ENCODE peak calls at places on chromosomes 3 and 15, in eight cellular contexts. A is mammary epithelial cell, B is IMR-90, J is left lung, I is K562, X is ovary, Q is neural progenitor cell, U is right cardiac atrium. L is an unnamed sample. For H3K4me1 and H3K27me3, the result is how much of the 10 kb centered on the place peaks cover.

GRCh38 chr15:71444866-71445590 is 329.8 kb downstream of the THSD4 start:
- DNase-seq in A (peak), B (peak), J (no peak), I (no peak), X (no peak), Q (no peak), U (no peak), L (peak)

GRCh38 chr15:80727196-80727595 is 32.1 kb downstream of the ABHD17C start:
- DNase-seq in A (no peak), B (peak), J (no peak), I (no peak), X (no peak), Q (no peak), U (no peak), L (no peak)

GRCh38 chr3:197487911-197488391 is 67.8 kb downstream of the BDH1 start:
- DNase-seq in A (peak), B (peak), J (no peak), I (no peak), X (no peak), Q (no peak), U (peak), L (peak)

GRCh38 chr15:50463423-50464358 is 39.5 kb downstream of the USP8 start:
- DNase-seq in A (no peak), B (peak), J (no peak), I (no peak), X (no peak), Q (no peak), U (no peak), L (no peak)

GRCh38 chr3:26438325-26438940 is 184.1 kb upstream of the LRRC3B start:
- DNase-seq in A (peak), B (no peak), J (no peak), I (no peak), X (no peak), Q (no peak), U (no peak), L (peak)

GRCh38 chr15:67076147-67076843 is 10.9 kb downstream of the SMAD3 start:
- DNase-seq in A (peak), B (peak), J (no peak), I (peak), X (no peak), Q (no peak), U (no peak), L (peak)

GRCh38 chr3:99872633-99873254 is 55.1 kb downstream of the CMSS1 start:
- DNase-seq in A (no peak), B (no peak), J (no peak), I (no peak), X (no peak), Q (no peak), U (no peak), L (no peak)

GRCh38 chr3:84724877-84725276 is 233.9 kb upstream of the CADM2 start:
- DNase-seq in A (peak), B (no peak), J (no peak), I (no peak), X (no peak), Q (no peak), U (no peak), L (peak)

GRCh38 chr15:74201656-74202420 is 749 bp downstream of the STRA6 start:
- DNase-seq in A (peak), B (no peak), J (peak), I (no peak), X (no peak), Q (no peak), U (peak), L (peak)

GRCh38 chr3:42022355-42022754 is 60.5 kb upstream of the ULK4 start:
- DNase-seq in A (no peak), B (no peak), J (no peak), I (no peak), X (no peak), Q (no peak), U (no peak), L (no peak)

GRCh38 chr3:10195692-10196091 is 31.0 kb downstream of the IRAK2 start:
- DNase-seq in A (no peak), B (no peak), J (no peak), I (peak), X (no peak), Q (no peak), U (no peak), L (no peak)
- H3K4me1 ChIP-seq in A (half or more), B (under half), J (under half), I (half or more), X (under half), Q (under half), U (under half), L (under half)

DNA sequence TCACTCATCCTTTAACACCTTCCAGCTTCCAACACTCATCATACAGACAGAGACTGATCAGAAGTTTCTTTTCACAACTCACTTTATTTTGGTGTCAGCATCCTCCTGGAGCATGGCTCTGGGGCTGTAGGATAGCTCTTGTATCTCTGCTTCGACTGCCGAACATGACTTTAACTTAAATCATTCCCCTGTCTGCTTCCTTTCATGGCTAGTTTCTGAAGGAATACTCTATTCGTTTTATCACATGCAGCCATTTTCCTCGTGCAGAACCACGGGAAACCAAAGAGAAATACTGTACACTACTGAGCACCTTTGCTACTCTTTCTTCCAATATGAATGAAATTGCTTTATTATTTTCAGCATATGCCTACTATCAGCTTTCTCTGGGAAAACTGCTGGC is 2.1 kb upstream of the TMOD2 start:
- DNase-seq in A (no peak), B (no peak), J (no peak), I (no peak), X (no peak), Q (no peak), U (no peak), L (no peak)
- H3K27me3 ChIP-seq in A (under half), B (under half), J (under half), I (under half), X (under half), Q (half or more), U (under half), L (under half)

GRCh38 chr15:34802371-34802770 is 7.0 kb upstream of the ACTC1 start:
- DNase-seq in A (no peak), B (no peak), J (no peak), I (no peak), X (no peak), Q (no peak), U (no peak), L (no peak)

GRCh38 chr15:34802803-34803395 is 7.5 kb upstream of the ACTC1 start:
- DNase-seq in A (peak), B (no peak), J (no peak), I (no peak), X (no peak), Q (no peak), U (no peak), L (peak)

GRCh38 chr15:34796847-34797246 is 1.5 kb upstream of the ACTC1 start:
- DNase-seq in A (no peak), B (no peak), J (no peak), I (no peak), X (no peak), Q (no peak), U (peak), L (no peak)

GRCh38 chr15:34799149-34799824 is 3.9 kb upstream of the ACTC1 start:
- DNase-seq in A (no peak), B (no peak), J (peak), I (peak), X (peak), Q (peak), U (peak), L (no peak)

GRCh38 chr15:34799825-34800168 is 4.4 kb upstream of the ACTC1 start:
- DNase-seq in A (no peak), B (no peak), J (no peak), I (no peak), X (no peak), Q (no peak), U (no peak), L (no peak)
- H3K27ac ChIP-seq in A (no peak), B (no peak), J (no peak), I (no peak), X (no peak), Q (no peak), U (peak), L (no peak)

DNA sequence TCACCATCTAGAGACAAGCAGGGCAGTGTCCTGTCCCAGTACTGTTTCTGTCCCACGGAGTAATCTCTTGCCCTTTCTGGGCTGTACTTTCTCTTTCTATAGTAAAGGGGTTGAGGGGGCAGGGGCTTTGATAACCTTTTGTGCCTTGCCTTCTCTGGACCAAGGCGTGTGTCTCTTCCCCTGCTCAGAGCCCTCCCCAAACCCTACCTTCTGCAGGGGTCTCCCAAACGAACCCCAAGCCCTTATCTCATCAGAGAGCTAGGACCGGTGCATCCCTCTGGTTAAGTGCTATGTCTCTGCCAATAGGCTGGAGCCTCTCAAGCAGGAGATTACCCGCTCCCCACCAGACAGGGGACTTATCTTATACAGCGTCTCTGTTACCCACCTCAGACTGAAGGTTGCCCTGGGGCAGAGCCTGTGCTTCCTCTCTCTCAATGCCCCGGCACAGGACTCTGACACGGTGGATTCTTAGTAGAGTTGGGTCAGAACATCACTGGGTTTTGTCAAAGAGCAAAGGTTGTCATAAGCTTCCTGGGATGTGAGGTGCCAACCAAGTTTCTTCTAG is 2.9 kb downstream of the PLEKHO2 start:
- DNase-seq in A (no peak), B (no peak), J (peak), I (no peak), X (no peak), Q (peak), U (peak), L (no peak)
- H3K4me1 ChIP-seq in A (half or more), B (under half), J (under half), I (under half), X (under half), Q (under half), U (under half), L (under half)

DNA sequence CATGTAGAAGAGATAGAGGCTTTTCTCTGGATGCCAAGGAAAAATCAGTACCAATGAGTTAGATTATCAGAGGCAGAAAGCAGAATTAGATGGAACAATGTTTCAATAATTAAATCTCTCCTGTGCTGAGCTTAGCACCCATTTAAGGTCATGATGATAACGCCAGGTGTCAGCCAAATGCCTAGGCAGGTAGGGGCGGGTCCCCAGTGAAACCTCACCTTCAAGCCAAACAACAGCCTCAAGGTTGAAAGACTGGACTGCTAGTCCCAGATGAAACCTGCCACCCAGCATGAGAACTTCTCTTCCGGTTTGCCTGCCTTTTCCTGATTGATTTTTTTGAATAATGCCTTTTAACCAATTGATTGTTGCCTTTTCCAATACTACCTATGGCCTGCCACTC is 363.0 kb downstream of the PLOD2 start:
- DNase-seq in A (no peak), B (no peak), J (no peak), I (no peak), X (no peak), Q (no peak), U (no peak), L (no peak)
- H3K27me3 ChIP-seq in A (under half), B (under half), J (under half), I (under half), X (under half), Q (under half), U (under half), L (under half)

DNA sequence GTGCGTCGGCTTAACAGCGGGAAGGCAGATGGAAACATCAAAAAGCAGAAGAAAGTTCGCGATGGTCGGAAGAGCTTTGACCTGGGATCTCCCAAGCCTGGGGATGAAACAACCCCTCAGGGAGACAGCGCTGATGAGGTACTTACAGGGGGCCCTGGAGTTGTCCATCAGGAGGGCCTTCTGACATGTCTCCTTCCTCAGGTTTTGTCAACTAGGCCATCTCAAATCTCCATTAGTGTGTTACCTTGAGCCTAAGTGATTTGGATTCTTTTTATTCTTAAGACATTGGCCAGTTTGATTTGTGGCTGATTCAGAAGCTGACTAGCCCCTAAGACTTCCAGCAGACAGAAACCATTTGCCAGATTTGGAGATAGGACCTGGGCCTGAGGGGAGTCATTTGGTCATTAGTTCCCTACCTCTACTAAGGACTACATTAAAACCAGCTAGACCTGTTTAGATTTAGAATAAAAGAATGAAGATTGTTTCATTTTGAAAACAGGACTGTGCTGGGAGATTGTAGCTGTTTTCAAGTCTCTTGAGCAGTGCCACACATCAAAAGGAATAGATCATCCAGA is 97.6 kb upstream of the UMPS start:
- DNase-seq in A (no peak), B (no peak), J (no peak), I (no peak), X (no peak), Q (no peak), U (no peak), L (no peak)
- H3K27ac ChIP-seq in A (no peak), B (no peak), J (no peak), I (no peak), X (no peak), Q (no peak), U (no peak), L (no peak)

GRCh38 chr3:177597325-177598109 is 400.2 kb upstream of the TBL1XR1 start:
- DNase-seq in A (peak), B (peak), J (no peak), I (no peak), X (peak), Q (no peak), U (peak), L (peak)

GRCh38 chr3:177594096-177594495 is 396.8 kb upstream of the TBL1XR1 start:
- DNase-seq in A (peak), B (no peak), J (no peak), I (no peak), X (no peak), Q (no peak), U (no peak), L (no peak)

GRCh38 chr3:177596248-177596821 is 399.1 kb upstream of the TBL1XR1 start:
- DNase-seq in A (peak), B (no peak), J (no peak), I (no peak), X (no peak), Q (no peak), U (no peak), L (peak)

GRCh38 chr3:177596822-177597271 is 399.6 kb upstream of the TBL1XR1 start:
- DNase-seq in A (peak), B (no peak), J (no peak), I (no peak), X (no peak), Q (no peak), U (no peak), L (peak)

GRCh38 chr3:177595789-177596188 is 398.5 kb upstream of the TBL1XR1 start:
- DNase-seq in A (peak), B (peak), J (no peak), I (no peak), X (no peak), Q (no peak), U (no peak), L (no peak)
- H3K4me1 ChIP-seq in A (half or more), B (under half), J (under half), I (under half), X (under half), Q (under half), U (under half), L (half or more)

GRCh38 chr15:33492434-33493052 is 181.8 kb downstream of the RYR3 start:
- DNase-seq in A (no peak), B (no peak), J (no peak), I (no peak), X (no peak), Q (no peak), U (peak), L (no peak)
- H3K27me3 ChIP-seq in A (under half), B (under half), J (under half), I (under half), X (under half), Q (under half), U (under half), L (under half)

DNA sequence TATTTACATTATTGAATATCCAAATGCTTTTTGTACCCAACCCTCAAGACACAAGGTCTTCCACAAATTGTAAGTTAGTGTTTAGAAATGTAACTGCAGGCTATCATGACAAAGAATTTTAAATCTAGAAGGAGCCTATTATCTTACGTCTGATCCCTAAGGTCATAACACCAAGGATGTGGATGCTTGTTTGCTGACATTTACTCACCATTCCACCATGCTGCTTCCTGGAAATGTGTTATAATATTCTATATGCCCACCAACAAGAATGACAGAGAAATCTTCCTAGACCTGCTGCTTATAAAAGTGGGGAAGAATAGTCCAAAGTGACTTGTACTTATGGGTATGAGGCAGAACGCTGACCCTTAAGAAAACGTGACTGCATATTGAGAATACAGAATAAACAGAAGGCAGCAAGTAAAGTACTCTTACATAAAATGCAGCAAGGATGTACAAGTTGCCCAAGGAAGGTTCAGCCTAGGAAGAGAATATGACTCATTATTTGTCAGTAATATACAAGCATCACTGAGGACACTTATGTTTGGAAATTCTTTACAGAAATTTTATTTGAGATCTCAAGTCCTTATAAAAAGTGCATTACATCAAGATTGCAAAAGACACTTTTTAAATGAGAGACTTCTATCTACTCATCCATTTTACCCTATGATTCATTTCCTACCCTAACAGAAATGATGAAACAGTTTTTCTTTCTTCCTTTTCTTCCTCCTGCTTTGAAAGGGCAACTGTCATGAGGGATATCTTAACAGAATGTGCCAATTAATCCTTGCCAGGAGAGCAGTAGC is 59.6 kb downstream of the ESYT3 start:
- DNase-seq in A (peak), B (peak), J (no peak), I (no peak), X (no peak), Q (no peak), U (no peak), L (peak)
- H3K27ac ChIP-seq in A (peak), B (no peak), J (no peak), I (no peak), X (no peak), Q (no peak), U (peak), L (no peak)